ENCODE peak calls at places on chromosomes 13 and 19, in ten cellular contexts. X is AG09319, G is cardiac fibroblast, U is tibial nerve, V is nephron progenitor cell, I is endodermal cell, K is right lobe of liver, D is GM13977, Q is ascending aorta, J is RWPE1. E is an unnamed sample.

GRCh38 chr13:40635315-40635995 is 31.0 kb downstream of the FOXO1 start:
- DNase-seq in X (no peak), G (no peak), U (no peak), V (no peak), I (peak), K (no peak), D (no peak), Q (no peak), J (no peak), E (no peak)

GRCh38 chr19:33329060-33329459 is 26.7 kb upstream of the CEBPA start:
- DNase-seq in X (no peak), G (no peak), U (no peak), V (no peak), I (peak), K (no peak), D (no peak), Q (no peak), J (no peak), E (no peak)

GRCh38 chr19:23474761-23475160 is 79.5 kb upstream of the ZNF91 start:
- DNase-seq in X (no peak), G (no peak), U (no peak), V (no peak), I (no peak), K (no peak), D (no peak), Q (no peak), J (no peak), E (no peak)

GRCh38 chr13:97226788-97227627 is 4.9 kb downstream of the MBNL2 start:
- DNase-seq in X (no peak), G (no peak), U (no peak), V (no peak), I (peak), K (no peak), D (no peak), Q (no peak), J (no peak), E (no peak)

GRCh38 chr13:109206616-109207015 is 577.2 kb downstream of the MYO16 start:
- DNase-seq in X (no peak), G (no peak), U (no peak), V (no peak), I (no peak), K (no peak), D (no peak), Q (no peak), J (no peak), E (no peak)

GRCh38 chr19:19488041-19488874 is 27.1 kb downstream of the TSSK6 start:
- DNase-seq in X (no peak), G (peak), U (no peak), V (no peak), I (peak), K (peak), D (no peak), Q (no peak), J (no peak), E (no peak)

GRCh38 chr19:7783991-7784421 is 21.0 kb downstream of the CLEC4M start:
- DNase-seq in X (no peak), G (peak), U (peak), V (no peak), I (peak), K (no peak), D (no peak), Q (no peak), J (peak), E (no peak)

GRCh38 chr19:40217027-40217810 is 965 bp downstream of the TTC9B start:
- DNase-seq in X (no peak), G (no peak), U (no peak), V (peak), I (peak), K (no peak), D (no peak), Q (no peak), J (no peak), E (no peak)

GRCh38 chr19:39498262-39499081 is at the start of gene DLL3:
- DNase-seq in X (no peak), G (no peak), U (no peak), V (peak), I (peak), K (no peak), D (no peak), Q (no peak), J (no peak), E (peak)

GRCh38 chr13:55410398-55411330 is 1730.1 kb upstream of the PRR20A start:
- DNase-seq in X (no peak), G (no peak), U (no peak), V (no peak), I (peak), K (no peak), D (no peak), Q (no peak), J (no peak), E (no peak)

GRCh38 chr13:32530841-32531253 is 7.7 kb downstream of the N4BP2L2 start:
- DNase-seq in X (peak), G (peak), U (peak), V (no peak), I (no peak), K (no peak), D (peak), Q (no peak), J (no peak), E (peak)

GRCh38 chr19:58531052-58531600 is 11.5 kb upstream of the ZBTB45 start:
- DNase-seq in X (no peak), G (no peak), U (no peak), V (no peak), I (no peak), K (no peak), D (no peak), Q (no peak), J (no peak), E (no peak)

GRCh38 chr19:51018745-51019543 is 565 bp downstream of the KLK10 start:
- DNase-seq in X (no peak), G (no peak), U (no peak), V (peak), I (peak), K (no peak), D (no peak), Q (no peak), J (peak), E (no peak)

GRCh38 chr13:99982741-99983400 is 1.3 kb downstream of the ZIC2 start:
- DNase-seq in X (no peak), G (no peak), U (no peak), V (no peak), I (no peak), K (no peak), D (no peak), Q (no peak), J (no peak), E (no peak)

GRCh38 chr13:93558637-93559036 is 332.0 kb downstream of the GPC6 start:
- DNase-seq in X (no peak), G (no peak), U (no peak), V (no peak), I (no peak), K (no peak), D (no peak), Q (no peak), J (no peak), E (no peak)

GRCh38 chr19:46728693-46729339 is 11.9 kb upstream of the PRKD2 start:
- DNase-seq in X (no peak), G (peak), U (peak), V (peak), I (peak), K (peak), D (peak), Q (no peak), J (peak), E (peak)

GRCh38 chr19:1236566-1236965 is 1.2 kb downstream of the CBARP start:
- DNase-seq in X (no peak), G (no peak), U (no peak), V (peak), I (no peak), K (no peak), D (no peak), Q (no peak), J (no peak), E (no peak)

GRCh38 chr13:83740622-83741021 is 141.7 kb downstream of the SLITRK1 start:
- DNase-seq in X (no peak), G (no peak), U (no peak), V (no peak), I (no peak), K (no peak), D (no peak), Q (no peak), J (no peak), E (no peak)

GRCh38 chr19:6728346-6728745 is 7.9 kb upstream of the C3 start:
- DNase-seq in X (no peak), G (no peak), U (no peak), V (no peak), I (peak), K (no peak), D (no peak), Q (no peak), J (no peak), E (peak)

GRCh38 chr19:40799558-40800338 is 757 bp downstream of the EGLN2 start:
- DNase-seq in X (no peak), G (no peak), U (no peak), V (peak), I (no peak), K (peak), D (peak), Q (no peak), J (no peak), E (peak)

GRCh38 chr19:18605546-18606280 is 886 bp downstream of the CRLF1 start:
- DNase-seq in X (no peak), G (no peak), U (no peak), V (peak), I (peak), K (no peak), D (peak), Q (no peak), J (no peak), E (no peak)

GRCh38 chr19:17114414-17114831 is 38.8 kb downstream of the MYO9B start:
- DNase-seq in X (no peak), G (no peak), U (no peak), V (no peak), I (peak), K (no peak), D (no peak), Q (no peak), J (no peak), E (no peak)

GRCh38 chr19:6738726-6739389 is 622 bp upstream of the TRIP10 start:
- DNase-seq in X (no peak), G (peak), U (no peak), V (peak), I (peak), K (no peak), D (no peak), Q (peak), J (no peak), E (no peak)

GRCh38 chr13:45362939-45363338 is 22.0 kb upstream of the TPT1 start:
- DNase-seq in X (no peak), G (no peak), U (no peak), V (no peak), I (peak), K (no peak), D (no peak), Q (no peak), J (no peak), E (no peak)

DNA sequence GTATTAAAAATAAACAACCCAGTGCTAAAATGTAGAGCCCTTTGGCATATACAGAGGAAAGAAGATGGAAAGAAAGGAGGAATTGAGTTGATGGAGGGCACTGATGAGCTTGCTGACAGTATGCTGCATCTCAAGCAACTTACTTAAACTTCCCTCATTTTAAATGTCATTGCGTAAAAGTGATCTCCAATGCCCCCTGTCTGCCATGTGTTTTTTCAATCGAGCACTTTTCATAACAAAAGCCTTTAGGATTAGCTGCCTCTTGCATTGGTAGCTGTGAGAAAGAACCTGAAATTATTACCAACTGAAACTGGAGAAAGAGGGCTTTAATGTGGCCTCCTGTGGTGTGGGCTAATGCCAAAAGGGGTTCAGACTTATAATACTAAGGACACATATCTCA is 541.6 kb downstream of the SUCLA2 start:
- DNase-seq in X (no peak), G (peak), U (no peak), V (no peak), I (no peak), K (no peak), D (no peak), Q (no peak), J (no peak), E (no peak)
- TF ChIP-seq CTCF in X (peak), G (peak), U (no peak), V (no peak), I (peak), K (peak), D (peak), Q (peak), J (no peak), E (peak)

DNA sequence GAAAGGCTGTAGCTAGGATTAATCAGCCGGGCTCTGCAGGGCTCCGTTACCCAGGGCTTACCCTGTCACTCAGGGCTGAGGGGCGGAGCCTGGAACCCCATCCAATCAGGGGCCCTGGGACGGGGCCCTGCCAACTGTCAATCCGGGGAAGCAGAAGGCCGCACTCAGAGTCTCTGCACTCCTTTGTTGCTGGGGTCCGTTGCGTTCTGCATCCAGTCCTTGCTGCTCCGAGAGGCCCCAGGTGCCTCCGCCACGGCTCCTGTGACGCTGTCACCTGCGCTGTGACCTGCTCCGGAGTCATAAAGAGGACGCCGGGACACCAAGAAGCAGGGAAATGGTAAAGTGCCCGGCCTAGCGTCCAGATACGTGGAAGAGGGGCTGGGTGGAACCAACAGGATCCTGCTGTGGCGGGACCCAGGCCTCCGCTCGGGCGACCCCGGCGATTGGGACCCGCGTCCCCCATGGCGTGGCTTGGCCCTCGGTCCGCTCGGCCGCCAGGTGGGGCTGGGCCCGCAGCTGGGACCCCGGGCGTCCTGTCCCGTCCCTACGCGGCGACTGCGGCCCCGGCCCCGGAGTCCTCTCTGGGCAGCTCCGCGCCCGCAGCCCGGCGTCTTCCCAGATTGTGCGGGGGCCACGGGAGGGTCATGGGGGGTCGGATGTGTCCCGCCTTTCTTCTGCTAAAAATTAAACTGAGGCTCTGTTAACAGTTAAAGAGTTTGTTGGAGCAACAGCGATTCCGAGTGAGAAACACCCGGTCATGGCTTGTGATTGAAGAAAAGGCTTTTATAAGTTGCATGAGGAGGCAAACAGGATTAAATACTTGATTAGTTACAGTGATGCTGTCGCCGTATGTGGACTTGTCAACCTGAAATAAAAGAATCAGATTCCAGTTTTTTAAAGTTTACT is at the start of gene ZNF491:
- DNase-seq in X (peak), G (peak), U (peak), V (peak), I (peak), K (peak), D (peak), Q (peak), J (peak), E (peak)
- TF ChIP-seq CTCF in X (no peak), G (no peak), U (peak), V (peak), I (peak), K (peak), D (peak), Q (peak), J (peak), E (peak)

DNA sequence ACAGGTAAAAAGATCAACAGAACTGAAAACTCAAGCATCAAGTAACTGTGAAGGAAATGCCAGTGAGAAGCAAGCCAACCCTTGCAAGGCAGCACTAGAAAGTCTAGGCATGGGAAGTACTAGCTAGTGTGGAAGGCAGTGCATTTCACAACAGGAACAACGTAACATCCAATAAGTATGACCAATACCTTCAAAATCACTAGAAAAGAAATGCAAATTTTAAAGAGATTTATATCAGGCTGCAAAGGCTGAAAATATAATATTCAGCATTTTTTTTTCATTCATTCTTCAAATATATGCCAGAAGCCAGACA is 121.9 kb downstream of the DLEU7 start:
- DNase-seq in X (no peak), G (no peak), U (no peak), V (no peak), I (no peak), K (no peak), D (no peak), Q (no peak), J (no peak), E (no peak)
- TF ChIP-seq CTCF in X (no peak), G (no peak), U (no peak), V (no peak), I (no peak), K (no peak), D (no peak), Q (no peak), J (no peak), E (no peak)

GRCh38 chr19:45664575-45664974 is 3.4 kb upstream of the GIPR start:
- DNase-seq in X (no peak), G (no peak), U (no peak), V (no peak), I (no peak), K (no peak), D (no peak), Q (no peak), J (no peak), E (no peak)

GRCh38 chr19:45670670-45671453 is 2.8 kb downstream of the GIPR start:
- DNase-seq in X (no peak), G (peak), U (no peak), V (peak), I (peak), K (peak), D (peak), Q (no peak), J (peak), E (peak)

GRCh38 chr19:45668342-45668871 is 386 bp downstream of the GIPR start:
- DNase-seq in X (no peak), G (no peak), U (no peak), V (no peak), I (no peak), K (no peak), D (no peak), Q (no peak), J (no peak), E (no peak)

GRCh38 chr19:45663800-45664199 is 4.2 kb upstream of the GIPR start:
- DNase-seq in X (no peak), G (no peak), U (no peak), V (no peak), I (no peak), K (no peak), D (no peak), Q (no peak), J (no peak), E (no peak)

GRCh38 chr19:45667620-45668341 is at the start of gene GIPR:
- DNase-seq in X (no peak), G (peak), U (no peak), V (peak), I (peak), K (no peak), D (peak), Q (no peak), J (peak), E (peak)
- TF ChIP-seq CTCF in X (no peak), G (no peak), U (no peak), V (no peak), I (no peak), K (no peak), D (no peak), Q (no peak), J (no peak), E (no peak)

GRCh38 chr13:112506046-112506445 is 81.9 kb downstream of the TUBGCP3 start:
- DNase-seq in X (no peak), G (no peak), U (no peak), V (no peak), I (no peak), K (no peak), D (no peak), Q (no peak), J (no peak), E (no peak)

GRCh38 chr13:112509190-112509589 is 78.8 kb downstream of the TUBGCP3 start:
- DNase-seq in X (no peak), G (no peak), U (no peak), V (no peak), I (no peak), K (no peak), D (no peak), Q (no peak), J (no peak), E (no peak)

GRCh38 chr13:112510987-112511715 is 76.8 kb downstream of the TUBGCP3 start:
- DNase-seq in X (no peak), G (no peak), U (no peak), V (no peak), I (peak), K (no peak), D (no peak), Q (no peak), J (no peak), E (no peak)

GRCh38 chr13:112513761-112514160 is 74.2 kb downstream of the TUBGCP3 start:
- DNase-seq in X (no peak), G (no peak), U (no peak), V (no peak), I (no peak), K (no peak), D (no peak), Q (no peak), J (no peak), E (no peak)

DNA sequence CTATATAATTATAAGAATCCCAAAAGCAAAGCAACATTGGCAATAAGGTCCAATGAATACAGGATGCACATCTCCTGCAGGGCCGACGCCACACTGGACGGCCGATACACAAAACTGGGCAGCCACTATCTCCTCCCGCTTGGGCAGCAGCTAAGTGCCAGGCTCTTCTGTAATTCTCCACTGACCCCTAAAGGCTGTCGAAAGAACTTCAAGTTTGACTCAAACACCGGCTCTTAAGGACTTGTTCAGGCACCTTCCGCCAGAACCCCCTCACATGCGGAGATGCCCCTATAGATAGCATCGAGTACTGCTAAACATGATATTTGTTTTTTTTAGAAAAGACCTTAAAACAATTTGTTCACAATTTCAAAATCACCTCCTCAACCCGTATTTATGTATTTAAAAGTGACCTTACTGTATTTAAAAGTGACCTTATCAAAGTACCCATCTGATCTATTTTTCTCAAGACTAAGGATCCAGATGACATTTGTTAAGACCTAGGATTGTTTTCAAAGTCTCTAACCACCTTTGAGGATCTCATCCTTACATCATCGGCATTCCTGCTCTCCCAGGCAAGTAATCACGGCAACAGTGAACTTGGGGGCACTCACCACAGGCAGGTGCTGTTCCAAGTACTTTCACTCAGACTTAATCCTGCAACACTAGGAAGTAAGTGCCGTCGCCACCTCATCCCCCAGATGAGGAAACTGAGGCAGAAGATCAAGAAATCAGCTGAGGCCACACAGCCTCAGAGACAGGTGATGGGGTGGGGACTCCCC is 77.8 kb downstream of the TUBGCP3 start:
- DNase-seq in X (peak), G (peak), U (no peak), V (peak), I (peak), K (no peak), D (peak), Q (no peak), J (peak), E (peak)
- TF ChIP-seq CTCF in X (peak), G (peak), U (peak), V (peak), I (peak), K (peak), D (peak), Q (peak), J (peak), E (peak)

GRCh38 chr19:36573020-36573947 is at the start of gene ZNF529:
- DNase-seq in X (peak), G (peak), U (peak), V (peak), I (peak), K (peak), D (peak), Q (peak), J (peak), E (peak)
- TF ChIP-seq CTCF in X (no peak), G (no peak), U (no peak), V (no peak), I (no peak), K (no peak), D (peak), Q (no peak), J (no peak), E (no peak)

E was measured in GM13976.